ENCODE peak calls at places on chromosomes 12 and 14, in ten cellular contexts. One of them, this sample, is unnamed. For H3K9me2, the result is how much of the 10 kb centered on the place peaks cover.

GRCh38 chr12:93181396-93181965 is 196.2 kb upstream of the NUDT4 start:
- DNase-seq in MM.1S: no peak
- DNase-seq in hepatocyte: no peak
- DNase-seq in HCT116: no peak
- DNase-seq in PC-9: no peak
- DNase-seq in SK-N-SH: no peak
- DNase-seq in PC-3: no peak
- DNase-seq in GM23248: no peak
- DNase-seq in Karpas-422: no peak
- DNase-seq in OCI-LY7: no peak
- DNase-seq in this sample: no peak

GRCh38 chr12:18782827-18783226 is 44.9 kb downstream of the CAPZA3 start:
- DNase-seq in Karpas-422: no peak
- DNase-seq in MM.1S: no peak
- DNase-seq in hepatocyte: no peak
- DNase-seq in HCT116: no peak
- DNase-seq in GM23248: peak
- DNase-seq in SK-N-SH: no peak
- DNase-seq in OCI-LY7: no peak
- DNase-seq in PC-3: no peak
- DNase-seq in PC-9: no peak
- DNase-seq in this sample: no peak

GRCh38 chr14:37172024-37172869 is at the start of gene SLC25A21:
- DNase-seq in OCI-LY7: no peak
- DNase-seq in Karpas-422: no peak
- DNase-seq in GM23248: peak
- DNase-seq in PC-3: peak
- DNase-seq in hepatocyte: peak
- DNase-seq in MM.1S: no peak
- DNase-seq in PC-9: peak
- DNase-seq in SK-N-SH: no peak
- DNase-seq in HCT116: peak
- DNase-seq in this sample: peak

GRCh38 chr14:58738189-58738836 is 100.6 kb downstream of the DACT1 start:
- DNase-seq in PC-9: no peak
- DNase-seq in OCI-LY7: no peak
- DNase-seq in PC-3: peak
- DNase-seq in GM23248: peak
- DNase-seq in MM.1S: no peak
- DNase-seq in Karpas-422: no peak
- DNase-seq in HCT116: no peak
- DNase-seq in hepatocyte: no peak
- DNase-seq in SK-N-SH: no peak
- DNase-seq in this sample: no peak

GRCh38 chr12:127881371-127882140 is 385.4 kb upstream of the TMEM132C start:
- DNase-seq in hepatocyte: no peak
- DNase-seq in GM23248: no peak
- DNase-seq in Karpas-422: no peak
- DNase-seq in PC-9: no peak
- DNase-seq in MM.1S: no peak
- DNase-seq in HCT116: no peak
- DNase-seq in SK-N-SH: no peak
- DNase-seq in OCI-LY7: no peak
- DNase-seq in PC-3: no peak
- DNase-seq in this sample: no peak

GRCh38 chr14:64845878-64846277 is 33.8 kb downstream of the SPTB start:
- DNase-seq in Karpas-422: no peak
- DNase-seq in GM23248: peak
- DNase-seq in MM.1S: no peak
- DNase-seq in OCI-LY7: no peak
- DNase-seq in hepatocyte: no peak
- DNase-seq in PC-3: no peak
- DNase-seq in HCT116: no peak
- DNase-seq in PC-9: peak
- DNase-seq in SK-N-SH: peak
- DNase-seq in this sample: peak

GRCh38 chr12:65525501-65526141 is 247.1 kb downstream of the MSRB3 start:
- DNase-seq in GM23248: peak
- DNase-seq in Karpas-422: no peak
- DNase-seq in OCI-LY7: no peak
- DNase-seq in MM.1S: no peak
- DNase-seq in SK-N-SH: no peak
- DNase-seq in hepatocyte: no peak
- DNase-seq in PC-9: no peak
- DNase-seq in HCT116: no peak
- DNase-seq in PC-3: peak
- DNase-seq in this sample: no peak

GRCh38 chr12:67705394-67706370 is 57.1 kb downstream of the DYRK2 start:
- DNase-seq in Karpas-422: no peak
- DNase-seq in OCI-LY7: no peak
- DNase-seq in MM.1S: no peak
- DNase-seq in PC-9: no peak
- DNase-seq in hepatocyte: no peak
- DNase-seq in HCT116: no peak
- DNase-seq in PC-3: peak
- DNase-seq in GM23248: peak
- DNase-seq in SK-N-SH: peak
- DNase-seq in this sample: no peak

GRCh38 chr14:86575141-86575540 is 1045.2 kb downstream of the FLRT2 start:
- DNase-seq in hepatocyte: no peak
- DNase-seq in OCI-LY7: no peak
- DNase-seq in GM23248: no peak
- DNase-seq in SK-N-SH: peak
- DNase-seq in HCT116: no peak
- DNase-seq in MM.1S: no peak
- DNase-seq in PC-3: no peak
- DNase-seq in PC-9: no peak
- DNase-seq in Karpas-422: no peak
- DNase-seq in this sample: no peak

GRCh38 chr14:63891148-63891964 is 38.6 kb downstream of the SYNE2 start:
- DNase-seq in GM23248: no peak
- DNase-seq in OCI-LY7: no peak
- DNase-seq in PC-9: no peak
- DNase-seq in MM.1S: no peak
- DNase-seq in hepatocyte: no peak
- DNase-seq in HCT116: no peak
- DNase-seq in PC-3: no peak
- DNase-seq in SK-N-SH: no peak
- DNase-seq in Karpas-422: no peak
- DNase-seq in this sample: peak

GRCh38 chr12:104456417-104456949 is at the start of gene CHST11:
- DNase-seq in Karpas-422: no peak
- DNase-seq in PC-3: peak
- DNase-seq in HCT116: peak
- DNase-seq in SK-N-SH: peak
- DNase-seq in MM.1S: peak
- DNase-seq in hepatocyte: peak
- DNase-seq in PC-9: peak
- DNase-seq in GM23248: peak
- DNase-seq in OCI-LY7: peak
- DNase-seq in this sample: peak

GRCh38 chr14:88166616-88167015 is 156.5 kb downstream of the KCNK10 start:
- DNase-seq in PC-9: no peak
- DNase-seq in GM23248: peak
- DNase-seq in hepatocyte: peak
- DNase-seq in MM.1S: no peak
- DNase-seq in PC-3: peak
- DNase-seq in Karpas-422: no peak
- DNase-seq in HCT116: no peak
- DNase-seq in OCI-LY7: no peak
- DNase-seq in SK-N-SH: no peak
- DNase-seq in this sample: no peak

GRCh38 chr14:100866666-100867630 is 36.6 kb downstream of the RTL1 start:
- DNase-seq in OCI-LY7: no peak
- DNase-seq in hepatocyte: no peak
- DNase-seq in HCT116: no peak
- DNase-seq in PC-9: no peak
- DNase-seq in SK-N-SH: no peak
- DNase-seq in PC-3: no peak
- DNase-seq in GM23248: no peak
- DNase-seq in Karpas-422: no peak
- DNase-seq in MM.1S: no peak
- DNase-seq in this sample: no peak

GRCh38 chr12:40946612-40947194 is 241.4 kb upstream of the PDZRN4 start:
- DNase-seq in OCI-LY7: peak
- DNase-seq in hepatocyte: peak
- DNase-seq in SK-N-SH: peak
- DNase-seq in PC-3: peak
- DNase-seq in GM23248: peak
- DNase-seq in HCT116: peak
- DNase-seq in MM.1S: peak
- DNase-seq in PC-9: no peak
- DNase-seq in Karpas-422: peak
- DNase-seq in this sample: peak

GRCh38 chr14:29892327-29892726 is 35.3 kb downstream of the PRKD1 start:
- DNase-seq in PC-3: peak
- DNase-seq in GM23248: peak
- DNase-seq in SK-N-SH: no peak
- DNase-seq in Karpas-422: no peak
- DNase-seq in hepatocyte: no peak
- DNase-seq in HCT116: no peak
- DNase-seq in PC-9: no peak
- DNase-seq in MM.1S: no peak
- DNase-seq in OCI-LY7: no peak
- DNase-seq in this sample: no peak

GRCh38 chr12:122140467-122141257 is 33.4 kb downstream of the IL31 start:
- DNase-seq in hepatocyte: peak
- DNase-seq in MM.1S: no peak
- DNase-seq in HCT116: no peak
- DNase-seq in PC-9: no peak
- DNase-seq in Karpas-422: no peak
- DNase-seq in PC-3: no peak
- DNase-seq in GM23248: no peak
- DNase-seq in SK-N-SH: no peak
- DNase-seq in OCI-LY7: no peak
- DNase-seq in this sample: no peak

GRCh38 chr14:51202914-51203665 is 37.0 kb upstream of the TMX1 start:
- DNase-seq in MM.1S: no peak
- DNase-seq in OCI-LY7: no peak
- DNase-seq in HCT116: no peak
- DNase-seq in Karpas-422: peak
- DNase-seq in SK-N-SH: no peak
- DNase-seq in PC-9: no peak
- DNase-seq in hepatocyte: no peak
- DNase-seq in PC-3: no peak
- DNase-seq in GM23248: no peak
- DNase-seq in this sample: no peak

GRCh38 chr14:79328863-79329262 is 882.4 kb downstream of the DIO2 start:
- DNase-seq in hepatocyte: no peak
- DNase-seq in Karpas-422: no peak
- DNase-seq in HCT116: no peak
- DNase-seq in SK-N-SH: no peak
- DNase-seq in OCI-LY7: no peak
- DNase-seq in PC-9: no peak
- DNase-seq in PC-3: no peak
- DNase-seq in MM.1S: no peak
- DNase-seq in GM23248: peak
- DNase-seq in this sample: no peak
- H3K9me2 ChIP-seq in hepatocyte: under half
- H3K9me2 ChIP-seq in Karpas-422: under half
- H3K9me2 ChIP-seq in HCT116: under half
- H3K9me2 ChIP-seq in SK-N-SH: under half
- H3K9me2 ChIP-seq in OCI-LY7: under half
- H3K9me2 ChIP-seq in PC-9: under half
- H3K9me2 ChIP-seq in PC-3: under half
- H3K9me2 ChIP-seq in MM.1S: under half
- H3K9me2 ChIP-seq in GM23248: under half
- H3K9me2 ChIP-seq in this sample: under half

DNA sequence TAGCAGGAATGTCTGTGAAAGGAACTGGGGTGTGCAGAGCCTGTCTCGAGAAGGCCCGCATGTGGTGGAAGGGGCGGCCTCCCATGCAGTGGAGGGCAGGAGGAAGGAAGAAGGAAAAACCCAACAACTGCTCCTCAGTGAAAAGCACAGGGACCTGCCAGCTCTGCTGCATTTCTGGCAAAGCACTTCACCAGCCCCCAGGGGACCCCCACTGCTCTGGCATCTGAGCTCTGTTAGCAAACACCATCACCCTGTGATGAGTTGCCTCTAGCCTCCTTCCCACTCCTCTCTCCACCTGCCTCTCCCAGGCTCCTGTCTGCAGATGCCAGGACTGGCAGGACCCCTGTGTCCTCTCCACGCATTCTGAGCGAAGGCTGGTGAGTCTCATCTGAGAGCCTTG is 69.0 kb upstream of the DDX11 start:
- DNase-seq in PC-9: no peak
- DNase-seq in SK-N-SH: no peak
- DNase-seq in PC-3: no peak
- DNase-seq in MM.1S: no peak
- DNase-seq in HCT116: no peak
- DNase-seq in hepatocyte: no peak
- DNase-seq in GM23248: no peak
- DNase-seq in Karpas-422: no peak
- DNase-seq in OCI-LY7: no peak
- DNase-seq in this sample: no peak
- H3K9me2 ChIP-seq in PC-9: under half
- H3K9me2 ChIP-seq in SK-N-SH: under half
- H3K9me2 ChIP-seq in PC-3: under half
- H3K9me2 ChIP-seq in MM.1S: under half
- H3K9me2 ChIP-seq in HCT116: under half
- H3K9me2 ChIP-seq in hepatocyte: under half
- H3K9me2 ChIP-seq in GM23248: under half
- H3K9me2 ChIP-seq in Karpas-422: under half
- H3K9me2 ChIP-seq in OCI-LY7: under half
- H3K9me2 ChIP-seq in this sample: under half

DNA sequence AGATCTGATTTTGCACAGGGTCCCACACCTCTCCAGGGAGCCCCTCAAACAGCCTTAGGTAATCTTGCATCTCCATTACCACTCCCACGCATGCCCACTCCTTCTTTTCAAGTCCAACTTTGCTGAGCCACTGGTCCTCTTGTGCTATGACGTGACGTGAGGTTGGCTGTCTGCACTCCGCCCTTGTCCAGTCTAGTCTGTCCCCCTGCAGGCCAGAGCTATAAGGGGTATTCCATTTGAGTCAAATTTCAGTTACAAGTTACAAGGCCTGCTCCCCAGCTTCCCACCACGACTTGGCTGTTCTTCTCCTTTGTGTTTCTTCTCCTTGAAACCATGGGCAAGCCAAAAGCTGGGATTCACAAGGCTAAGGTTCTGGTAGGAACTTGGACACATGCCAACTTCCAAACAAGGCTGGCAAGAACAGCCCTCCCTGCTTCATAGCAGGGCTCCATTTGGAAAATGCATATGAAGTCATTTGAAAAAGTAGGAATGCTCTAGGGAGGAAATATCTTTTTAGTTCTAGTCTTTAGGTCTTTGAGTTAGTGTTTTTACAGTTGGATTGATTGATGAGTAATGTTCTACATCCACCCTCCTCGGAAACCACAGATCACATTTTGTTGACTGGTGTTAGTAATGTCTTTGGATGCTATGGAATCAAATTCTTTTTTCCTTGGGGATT is 49.1 kb downstream of the KCNA1 start:
- DNase-seq in MM.1S: no peak
- DNase-seq in Karpas-422: no peak
- DNase-seq in PC-9: no peak
- DNase-seq in OCI-LY7: no peak
- DNase-seq in GM23248: no peak
- DNase-seq in SK-N-SH: no peak
- DNase-seq in hepatocyte: no peak
- DNase-seq in PC-3: no peak
- DNase-seq in HCT116: no peak
- DNase-seq in this sample: no peak
- H3K9me2 ChIP-seq in MM.1S: under half
- H3K9me2 ChIP-seq in Karpas-422: under half
- H3K9me2 ChIP-seq in PC-9: under half
- H3K9me2 ChIP-seq in OCI-LY7: under half
- H3K9me2 ChIP-seq in GM23248: under half
- H3K9me2 ChIP-seq in SK-N-SH: under half
- H3K9me2 ChIP-seq in hepatocyte: under half
- H3K9me2 ChIP-seq in PC-3: under half
- H3K9me2 ChIP-seq in HCT116: under half
- H3K9me2 ChIP-seq in this sample: under half

GRCh38 chr12:12249216-12250050 is 17.4 kb downstream of the LRP6 start:
- DNase-seq in Karpas-422: no peak
- DNase-seq in SK-N-SH: no peak
- DNase-seq in GM23248: no peak
- DNase-seq in PC-9: no peak
- DNase-seq in HCT116: no peak
- DNase-seq in OCI-LY7: no peak
- DNase-seq in MM.1S: peak
- DNase-seq in hepatocyte: no peak
- DNase-seq in PC-3: no peak
- DNase-seq in this sample: no peak
- H3K9me2 ChIP-seq in Karpas-422: under half
- H3K9me2 ChIP-seq in SK-N-SH: under half
- H3K9me2 ChIP-seq in GM23248: under half
- H3K9me2 ChIP-seq in PC-9: under half
- H3K9me2 ChIP-seq in HCT116: under half
- H3K9me2 ChIP-seq in OCI-LY7: under half
- H3K9me2 ChIP-seq in MM.1S: under half
- H3K9me2 ChIP-seq in hepatocyte: under half
- H3K9me2 ChIP-seq in PC-3: under half
- H3K9me2 ChIP-seq in this sample: under half

This sample was measured in GM23338.